ENCODE peak calls at places on chromosomes 13 and 19, in five cellular contexts. One of them, this sample, is unnamed. For H3K27me3, the result is how much of the 10 kb centered on the place peaks cover.

GRCh38 chr13:42064966-42065365 is 16.5 kb downstream of the DGKH start:
- DNase-seq in body of pancreas: no peak
- DNase-seq in heart right ventricle: no peak
- DNase-seq in esophagus muscularis mucosa: no peak
- DNase-seq in fibroblast of lung: peak
- DNase-seq in this sample: no peak

GRCh38 chr19:29475469-29475868 is 50.3 kb upstream of the VSTM2B start:
- DNase-seq in body of pancreas: no peak
- DNase-seq in esophagus muscularis mucosa: peak
- DNase-seq in heart right ventricle: no peak
- DNase-seq in fibroblast of lung: no peak
- DNase-seq in this sample: peak

GRCh38 chr19:11141937-11142527 is 13.6 kb downstream of the SPC24 start:
- DNase-seq in heart right ventricle: no peak
- DNase-seq in body of pancreas: peak
- DNase-seq in fibroblast of lung: no peak
- DNase-seq in esophagus muscularis mucosa: no peak
- DNase-seq in this sample: no peak

GRCh38 chr19:3423183-3423829 is 56.9 kb downstream of the NFIC start:
- DNase-seq in esophagus muscularis mucosa: no peak
- DNase-seq in fibroblast of lung: no peak
- DNase-seq in heart right ventricle: peak
- DNase-seq in body of pancreas: no peak
- DNase-seq in this sample: no peak

GRCh38 chr13:46663216-46663615 is 110.2 kb downstream of the LRCH1 start:
- DNase-seq in fibroblast of lung: no peak
- DNase-seq in heart right ventricle: no peak
- DNase-seq in esophagus muscularis mucosa: no peak
- DNase-seq in body of pancreas: no peak
- DNase-seq in this sample: no peak

GRCh38 chr13:113672002-113672651 is 5.1 kb downstream of the GRK1 start:
- DNase-seq in body of pancreas: no peak
- DNase-seq in esophagus muscularis mucosa: no peak
- DNase-seq in fibroblast of lung: no peak
- DNase-seq in heart right ventricle: no peak
- DNase-seq in this sample: no peak

GRCh38 chr19:48113190-48113917 is 2.7 kb upstream of the PLA2G4C start:
- DNase-seq in fibroblast of lung: no peak
- DNase-seq in body of pancreas: no peak
- DNase-seq in esophagus muscularis mucosa: no peak
- DNase-seq in heart right ventricle: no peak
- DNase-seq in this sample: no peak

GRCh38 chr19:48718711-48719231 is 754 bp downstream of the MAMSTR start:
- DNase-seq in heart right ventricle: peak
- DNase-seq in esophagus muscularis mucosa: no peak
- DNase-seq in body of pancreas: no peak
- DNase-seq in fibroblast of lung: no peak
- DNase-seq in this sample: no peak

GRCh38 chr13:93270769-93271753 is 44.5 kb downstream of the GPC6 start:
- DNase-seq in esophagus muscularis mucosa: no peak
- DNase-seq in body of pancreas: no peak
- DNase-seq in fibroblast of lung: no peak
- DNase-seq in heart right ventricle: no peak
- DNase-seq in this sample: no peak

GRCh38 chr19:47704024-47704423 is 9.2 kb upstream of the EHD2 start:
- DNase-seq in heart right ventricle: no peak
- DNase-seq in fibroblast of lung: peak
- DNase-seq in body of pancreas: no peak
- DNase-seq in esophagus muscularis mucosa: no peak
- DNase-seq in this sample: no peak

GRCh38 chr19:37991841-37992248 is 84.8 kb downstream of the SIPA1L3 start:
- DNase-seq in body of pancreas: no peak
- DNase-seq in esophagus muscularis mucosa: no peak
- DNase-seq in heart right ventricle: no peak
- DNase-seq in fibroblast of lung: peak
- DNase-seq in this sample: no peak

GRCh38 chr13:28505543-28506135 is 10.7 kb upstream of the FLT1 start:
- DNase-seq in body of pancreas: no peak
- DNase-seq in heart right ventricle: no peak
- DNase-seq in fibroblast of lung: no peak
- DNase-seq in esophagus muscularis mucosa: no peak
- DNase-seq in this sample: no peak

GRCh38 chr13:23578411-23579071 is 8.3 kb downstream of the TNFRSF19 start:
- DNase-seq in heart right ventricle: peak
- DNase-seq in esophagus muscularis mucosa: no peak
- DNase-seq in body of pancreas: peak
- DNase-seq in fibroblast of lung: peak
- DNase-seq in this sample: no peak

GRCh38 chr13:89205856-89206255 is 1534.7 kb downstream of the SLITRK5 start:
- DNase-seq in heart right ventricle: no peak
- DNase-seq in body of pancreas: no peak
- DNase-seq in fibroblast of lung: no peak
- DNase-seq in esophagus muscularis mucosa: no peak
- DNase-seq in this sample: no peak

GRCh38 chr13:20190481-20191310 is 2.0 kb downstream of the GJB2 start:
- DNase-seq in fibroblast of lung: peak
- DNase-seq in body of pancreas: no peak
- DNase-seq in esophagus muscularis mucosa: peak
- DNase-seq in heart right ventricle: no peak
- DNase-seq in this sample: peak

GRCh38 chr13:32285633-32285965 is 29.6 kb downstream of the ZAR1L start:
- DNase-seq in esophagus muscularis mucosa: no peak
- DNase-seq in fibroblast of lung: peak
- DNase-seq in heart right ventricle: no peak
- DNase-seq in body of pancreas: no peak
- DNase-seq in this sample: no peak

GRCh38 chr19:51368366-51369282 is at the start of gene CLDND2:
- DNase-seq in body of pancreas: no peak
- DNase-seq in fibroblast of lung: no peak
- DNase-seq in esophagus muscularis mucosa: no peak
- DNase-seq in heart right ventricle: no peak
- DNase-seq in this sample: no peak

GRCh38 chr19:33818426-33818825 is 21.8 kb downstream of the KCTD15 start:
- DNase-seq in heart right ventricle: no peak
- DNase-seq in body of pancreas: no peak
- DNase-seq in esophagus muscularis mucosa: no peak
- DNase-seq in fibroblast of lung: no peak
- DNase-seq in this sample: no peak

GRCh38 chr19:28596561-28597071 is 616.3 kb downstream of the UQCRFS1 start:
- DNase-seq in body of pancreas: peak
- DNase-seq in esophagus muscularis mucosa: no peak
- DNase-seq in heart right ventricle: no peak
- DNase-seq in fibroblast of lung: no peak
- DNase-seq in this sample: no peak

GRCh38 chr19:10292206-10292788 is 2.5 kb downstream of the ICAM5 start:
- DNase-seq in body of pancreas: peak
- DNase-seq in esophagus muscularis mucosa: no peak
- DNase-seq in fibroblast of lung: no peak
- DNase-seq in heart right ventricle: peak
- DNase-seq in this sample: no peak

GRCh38 chr13:109196896-109197295 is 567.5 kb downstream of the MYO16 start:
- DNase-seq in heart right ventricle: no peak
- DNase-seq in fibroblast of lung: no peak
- DNase-seq in esophagus muscularis mucosa: no peak
- DNase-seq in body of pancreas: no peak
- DNase-seq in this sample: no peak

GRCh38 chr19:19434483-19435045 is 29.1 kb downstream of the GATAD2A start:
- DNase-seq in fibroblast of lung: peak
- DNase-seq in body of pancreas: peak
- DNase-seq in esophagus muscularis mucosa: no peak
- DNase-seq in heart right ventricle: peak
- DNase-seq in this sample: no peak

GRCh38 chr19:48867119-48867921 is 1.1 kb downstream of the PLEKHA4 start:
- DNase-seq in esophagus muscularis mucosa: no peak
- DNase-seq in heart right ventricle: no peak
- DNase-seq in body of pancreas: no peak
- DNase-seq in fibroblast of lung: no peak
- DNase-seq in this sample: no peak

GRCh38 chr19:52748336-52748950 is 13.6 kb upstream of the ZNF611 start:
- DNase-seq in fibroblast of lung: peak
- DNase-seq in esophagus muscularis mucosa: no peak
- DNase-seq in heart right ventricle: no peak
- DNase-seq in body of pancreas: no peak
- DNase-seq in this sample: no peak

GRCh38 chr19:46925548-46925950 is 64.8 kb downstream of the ARHGAP35 start:
- DNase-seq in fibroblast of lung: peak
- DNase-seq in heart right ventricle: no peak
- DNase-seq in body of pancreas: peak
- DNase-seq in esophagus muscularis mucosa: no peak
- DNase-seq in this sample: no peak

GRCh38 chr13:24148414-24149305 is 11.9 kb upstream of the SPATA13 start:
- DNase-seq in esophagus muscularis mucosa: no peak
- DNase-seq in fibroblast of lung: peak
- DNase-seq in body of pancreas: peak
- DNase-seq in heart right ventricle: no peak
- DNase-seq in this sample: no peak

GRCh38 chr13:84050551-84050950 is 168.3 kb upstream of the SLITRK1 start:
- DNase-seq in fibroblast of lung: peak
- DNase-seq in heart right ventricle: no peak
- DNase-seq in esophagus muscularis mucosa: no peak
- DNase-seq in body of pancreas: no peak
- DNase-seq in this sample: no peak

GRCh38 chr19:41263042-41263849 is 926 bp upstream of the HNRNPUL1 start:
- DNase-seq in fibroblast of lung: peak
- DNase-seq in body of pancreas: peak
- DNase-seq in esophagus muscularis mucosa: peak
- DNase-seq in heart right ventricle: peak
- DNase-seq in this sample: no peak

GRCh38 chr19:49378501-49378900 is 9.5 kb upstream of the KASH5 start:
- DNase-seq in esophagus muscularis mucosa: no peak
- DNase-seq in body of pancreas: no peak
- DNase-seq in heart right ventricle: no peak
- DNase-seq in fibroblast of lung: no peak
- DNase-seq in this sample: no peak

GRCh38 chr19:3243851-3244700 is 19.6 kb downstream of the CELF5 start:
- DNase-seq in body of pancreas: peak
- DNase-seq in fibroblast of lung: peak
- DNase-seq in esophagus muscularis mucosa: no peak
- DNase-seq in heart right ventricle: peak
- DNase-seq in this sample: no peak

GRCh38 chr19:21910318-21910717 is 74.3 kb upstream of the ZNF43 start:
- DNase-seq in heart right ventricle: no peak
- DNase-seq in esophagus muscularis mucosa: no peak
- DNase-seq in fibroblast of lung: no peak
- DNase-seq in body of pancreas: no peak
- DNase-seq in this sample: no peak

GRCh38 chr13:82720961-82721360 is 1161.3 kb downstream of the SLITRK1 start:
- DNase-seq in esophagus muscularis mucosa: no peak
- DNase-seq in heart right ventricle: no peak
- DNase-seq in body of pancreas: no peak
- DNase-seq in fibroblast of lung: no peak
- DNase-seq in this sample: no peak

GRCh38 chr13:40442191-40442590 is 224.2 kb downstream of the FOXO1 start:
- DNase-seq in heart right ventricle: peak
- DNase-seq in body of pancreas: no peak
- DNase-seq in fibroblast of lung: no peak
- DNase-seq in esophagus muscularis mucosa: no peak
- DNase-seq in this sample: no peak
- H3K27ac ChIP-seq in heart right ventricle: no peak
- H3K27ac ChIP-seq in body of pancreas: no peak
- H3K27ac ChIP-seq in fibroblast of lung: no peak
- H3K27ac ChIP-seq in esophagus muscularis mucosa: peak
- H3K27ac ChIP-seq in this sample: no peak

GRCh38 chr13:112448621-112449544 is 72.7 kb downstream of the SPACA7 start:
- DNase-seq in esophagus muscularis mucosa: peak
- DNase-seq in body of pancreas: no peak
- DNase-seq in fibroblast of lung: no peak
- DNase-seq in heart right ventricle: no peak
- DNase-seq in this sample: peak
- H3K27me3 ChIP-seq in esophagus muscularis mucosa: half or more
- H3K27me3 ChIP-seq in body of pancreas: under half
- H3K27me3 ChIP-seq in fibroblast of lung: under half
- H3K27me3 ChIP-seq in heart right ventricle: under half
- H3K27me3 ChIP-seq in this sample: under half

GRCh38 chr13:110418944-110419343 is 111.9 kb downstream of the COL4A2 start:
- DNase-seq in body of pancreas: no peak
- DNase-seq in fibroblast of lung: no peak
- DNase-seq in heart right ventricle: peak
- DNase-seq in esophagus muscularis mucosa: no peak
- DNase-seq in this sample: peak

GRCh38 chr13:110419946-110420345 is 112.9 kb downstream of the COL4A2 start:
- DNase-seq in body of pancreas: no peak
- DNase-seq in fibroblast of lung: no peak
- DNase-seq in heart right ventricle: no peak
- DNase-seq in esophagus muscularis mucosa: no peak
- DNase-seq in this sample: peak

GRCh38 chr13:110420626-110421025 is 113.5 kb downstream of the COL4A2 start:
- DNase-seq in body of pancreas: no peak
- DNase-seq in esophagus muscularis mucosa: no peak
- DNase-seq in fibroblast of lung: no peak
- DNase-seq in heart right ventricle: no peak
- DNase-seq in this sample: no peak

GRCh38 chr13:110421061-110421460 is 114.0 kb downstream of the COL4A2 start:
- DNase-seq in fibroblast of lung: peak
- DNase-seq in body of pancreas: no peak
- DNase-seq in heart right ventricle: no peak
- DNase-seq in esophagus muscularis mucosa: no peak
- DNase-seq in this sample: no peak

GRCh38 chr13:110419391-110419791 is 112.3 kb downstream of the COL4A2 start:
- DNase-seq in fibroblast of lung: peak
- DNase-seq in heart right ventricle: no peak
- DNase-seq in esophagus muscularis mucosa: no peak
- DNase-seq in body of pancreas: no peak
- DNase-seq in this sample: peak
- H3K27ac ChIP-seq in fibroblast of lung: no peak
- H3K27ac ChIP-seq in heart right ventricle: peak
- H3K27ac ChIP-seq in esophagus muscularis mucosa: peak
- H3K27ac ChIP-seq in body of pancreas: no peak
- H3K27ac ChIP-seq in this sample: no peak

DNA sequence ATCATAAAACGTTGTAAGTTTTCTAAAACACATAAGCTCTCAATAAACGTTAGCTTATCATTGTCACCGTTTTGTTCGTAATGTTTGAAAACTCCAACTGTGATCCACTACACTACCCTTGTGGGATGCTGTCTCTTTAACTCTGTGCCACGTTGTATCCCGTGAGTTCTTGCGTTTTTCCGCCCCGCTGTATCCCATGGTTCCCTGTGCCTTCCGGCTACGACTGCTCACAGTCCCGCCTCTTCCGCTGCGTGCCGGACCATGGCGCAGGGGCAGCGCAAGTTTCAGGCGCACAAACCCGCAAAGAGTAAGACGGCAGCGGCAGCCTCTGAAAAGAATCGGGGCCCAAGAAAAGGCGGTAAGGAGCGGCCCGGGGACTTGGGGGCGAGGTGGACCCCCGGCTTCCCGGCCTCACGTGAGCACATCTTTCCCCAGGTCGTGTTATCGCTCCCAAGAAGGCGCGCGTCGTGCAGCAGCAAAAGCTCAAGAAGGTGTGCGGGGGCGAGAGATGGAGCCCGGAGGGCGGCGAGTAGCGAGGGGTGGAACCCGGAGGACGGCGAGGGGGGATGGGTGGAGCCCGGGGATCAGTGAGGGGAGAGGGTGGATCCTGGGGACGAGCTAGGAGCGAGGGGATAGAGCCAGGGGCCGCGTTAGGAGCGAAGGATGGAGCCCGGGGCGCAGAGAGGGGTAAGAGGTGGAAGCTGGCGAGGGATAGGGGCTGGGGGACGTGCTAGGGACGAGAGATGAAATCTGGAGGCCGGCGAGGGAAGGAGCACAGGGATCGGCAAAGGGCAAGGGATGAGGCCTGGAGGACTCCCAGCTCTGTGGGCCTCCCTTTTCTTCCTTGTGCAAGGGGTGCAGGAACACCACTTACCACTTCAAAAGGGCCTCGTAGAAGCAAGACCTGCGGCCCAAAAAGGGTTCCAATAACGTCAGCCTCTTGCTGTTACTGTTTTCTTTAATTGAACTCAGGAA is at the start of gene C19orf53:
- DNase-seq in esophagus muscularis mucosa: peak
- DNase-seq in heart right ventricle: peak
- DNase-seq in fibroblast of lung: peak
- DNase-seq in body of pancreas: peak
- DNase-seq in this sample: no peak
- H3K27me3 ChIP-seq in esophagus muscularis mucosa: under half
- H3K27me3 ChIP-seq in heart right ventricle: under half
- H3K27me3 ChIP-seq in fibroblast of lung: under half
- H3K27me3 ChIP-seq in body of pancreas: under half
- H3K27me3 ChIP-seq in this sample: under half

This sample was measured in vagina.